ENCODE peak calls at places on chromosomes 6 and 20, in eight cellular contexts. Y, M, C, U, J, A, Z and H are unnamed samples.

GRCh38 chr6:2940010-2940850 is 31.1 kb downstream of the SERPINB6 start:
- DNase-seq in Y (peak; percentile 81), M (no peak), C (no peak), U (no peak), J (peak; percentile 51), A (no peak), Z (no peak), H (no peak)

GRCh38 chr6:10692965-10693538 is 1.4 kb downstream of the C6orf52 start:
- DNase-seq in Y (no peak), M (no peak), C (no peak), U (no peak), J (no peak), A (no peak), Z (no peak), H (peak; percentile 48)

GRCh38 chr20:43936371-43936770 is 21.7 kb downstream of the TOX2 start:
- DNase-seq in Y (no peak), M (no peak), C (no peak), U (no peak), J (no peak), A (no peak), Z (no peak), H (no peak)

GRCh38 chr20:59242714-59243626 is 57.4 kb upstream of the EDN3 start:
- DNase-seq in Y (peak; percentile 40), M (no peak), C (no peak), U (no peak), J (no peak), A (no peak), Z (no peak), H (no peak)

GRCh38 chr6:17397764-17398194 is 4.4 kb downstream of the CAP2 start:
- DNase-seq in Y (no peak), M (no peak), C (peak; percentile 76), U (no peak), J (no peak), A (no peak), Z (no peak), H (no peak)

GRCh38 chr20:62062661-62063600 is 2.8 kb downstream of the TAF4 start:
- DNase-seq in Y (no peak), M (no peak), C (no peak), U (no peak), J (no peak), A (no peak), Z (no peak), H (no peak)

GRCh38 chr6:26022737-26023136 is 60.1 kb downstream of the TRIM38 start:
- DNase-seq in Y (no peak), M (no peak), C (no peak), U (no peak), J (no peak), A (no peak), Z (no peak), H (no peak)

GRCh38 chr6:113439861-113440260 is 417.3 kb upstream of the MARCKS start:
- DNase-seq in Y (no peak), M (no peak), C (no peak), U (no peak), J (no peak), A (no peak), Z (no peak), H (no peak)

GRCh38 chr6:119255492-119255891 is 94.1 kb downstream of the MAN1A1 start:
- DNase-seq in Y (no peak), M (no peak), C (no peak), U (no peak), J (no peak), A (no peak), Z (no peak), H (no peak)

GRCh38 chr20:3889489-3890409 is 562 bp downstream of the PANK2 start:
- DNase-seq in Y (peak; percentile 40), M (peak; percentile 59), C (no peak), U (peak; percentile 49), J (peak; percentile 40), A (peak; percentile 26), Z (peak; percentile 38), H (peak; percentile 59)